ENCODE peak calls at places on chromosomes 6 and 20, in four cellular contexts. W, J, U and E are unnamed samples. For H3K4me1, the result is how much of the 10 kb centered on the place peaks cover.

GRCh38 chr6:145875496-145876244 is 61.1 kb upstream of the FBXO30 start:
- DNase-seq in W (no peak), J (no peak), U (no peak), E (no peak)

GRCh38 chr20:57682184-57683038 is 27.4 kb downstream of the PMEPA1 start:
- DNase-seq in W (peak), J (no peak), U (peak), E (no peak)

GRCh38 chr6:96942676-96943075 is 18.1 kb downstream of the KLHL32 start:
- DNase-seq in W (no peak), J (no peak), U (no peak), E (no peak)

GRCh38 chr6:54071941-54072340 is 39.3 kb upstream of the MLIP start:
- DNase-seq in W (no peak), J (no peak), U (no peak), E (no peak)

GRCh38 chr20:58621906-58622548 is 29.1 kb upstream of the STX16 start:
- DNase-seq in W (no peak), J (no peak), U (no peak), E (no peak)

GRCh38 chr6:37096025-37096424 is 73.9 kb upstream of the PIM1 start:
- DNase-seq in W (no peak), J (no peak), U (no peak), E (no peak)

GRCh38 chr6:36546664-36546957 is 668 bp downstream of the STK38 start:
- DNase-seq in W (no peak), J (no peak), U (no peak), E (no peak)

GRCh38 chr6:133314951-133315350 is 73.8 kb downstream of the EYA4 start:
- DNase-seq in W (no peak), J (no peak), U (no peak), E (no peak)

GRCh38 chr6:163334264-163334663 is 80.3 kb upstream of the QKI start:
- DNase-seq in W (peak), J (no peak), U (no peak), E (no peak)

GRCh38 chr6:113120214-113120576 is 737.0 kb upstream of the MARCKS start:
- DNase-seq in W (no peak), J (no peak), U (no peak), E (no peak)

GRCh38 chr6:162940426-162940825 is 212.7 kb downstream of the PACRG start:
- DNase-seq in W (no peak), J (no peak), U (no peak), E (no peak)

GRCh38 chr6:10418862-10419748 is 4.2 kb upstream of the TFAP2A start:
- DNase-seq in W (no peak), J (no peak), U (no peak), E (no peak)

GRCh38 chr6:48074368-48074767 is 36.6 kb downstream of the PTCHD4 start:
- DNase-seq in W (no peak), J (no peak), U (no peak), E (no peak)

GRCh38 chr20:49037962-49038387 is 8.1 kb upstream of the CSE1L start:
- DNase-seq in W (no peak), J (no peak), U (no peak), E (no peak)

GRCh38 chr6:158787395-158787794 is 31.8 kb downstream of the EZR start:
- DNase-seq in W (no peak), J (no peak), U (peak), E (no peak)

GRCh38 chr20:1856419-1856818 is 38.8 kb upstream of the SIRPA start:
- DNase-seq in W (no peak), J (no peak), U (no peak), E (no peak)

GRCh38 chr6:62390413-62390812 is 104.4 kb upstream of the KHDRBS2 start:
- DNase-seq in W (no peak), J (no peak), U (no peak), E (no peak)

GRCh38 chr6:45855642-45856408 is 159.8 kb downstream of the CLIC5 start:
- DNase-seq in W (no peak), J (no peak), U (no peak), E (no peak)

GRCh38 chr6:160678744-160679401 is 14.8 kb upstream of the LPA start:
- DNase-seq in W (no peak), J (no peak), U (no peak), E (no peak)

GRCh38 chr6:160678230-160678629 is 14.2 kb upstream of the LPA start:
- DNase-seq in W (no peak), J (no peak), U (no peak), E (no peak)

GRCh38 chr6:160679402-160679769 is 15.3 kb upstream of the LPA start:
- DNase-seq in W (no peak), J (no peak), U (no peak), E (no peak)
- TF ChIP-seq CTCF in W (peak), J (no peak), U (no peak), E (no peak)

DNA sequence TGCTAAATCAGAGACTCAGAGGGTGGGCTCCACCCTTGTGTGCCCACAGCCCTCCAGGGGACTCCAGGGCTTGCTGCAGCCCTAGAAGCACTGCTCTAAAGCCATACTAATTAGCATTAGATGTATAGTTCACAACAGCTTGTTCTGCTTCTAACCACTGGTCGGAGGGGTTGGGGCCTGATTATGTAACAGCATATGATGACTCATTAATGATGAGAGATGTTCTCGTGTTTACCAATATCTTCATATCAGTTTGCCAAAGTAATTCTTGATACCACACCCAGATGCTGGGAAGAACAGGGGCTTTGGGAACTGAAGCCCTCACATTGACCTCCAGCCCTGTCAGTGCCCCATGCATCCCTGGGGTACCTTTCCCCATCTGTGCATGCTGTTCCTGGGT is 104.1 kb upstream of the FOXA2 start:
- DNase-seq in W (no peak), J (no peak), U (no peak), E (no peak)
- H3K4me1 ChIP-seq in W (under half), J (under half), U (under half), E (under half)

GRCh38 chr6:29553268-29554057 is 6.1 kb downstream of the UBD start:
- DNase-seq in W (peak), J (peak), U (peak), E (no peak)
- TF ChIP-seq CTCF in W (peak), J (peak), U (no peak), E (no peak)

GRCh38 chr6:108744996-108745395 is 103.2 kb upstream of the ARMC2 start:
- DNase-seq in W (no peak), J (no peak), U (no peak), E (no peak)

GRCh38 chr6:108744244-108744972 is 103.8 kb upstream of the ARMC2 start:
- DNase-seq in W (no peak), J (no peak), U (no peak), E (no peak)

GRCh38 chr6:108746841-108747575 is 101.2 kb upstream of the ARMC2 start:
- DNase-seq in W (peak), J (no peak), U (no peak), E (no peak)

GRCh38 chr6:108746411-108746810 is 101.8 kb upstream of the ARMC2 start:
- DNase-seq in W (no peak), J (no peak), U (peak), E (no peak)

GRCh38 chr6:108745664-108746336 is 102.4 kb upstream of the ARMC2 start:
- DNase-seq in W (no peak), J (no peak), U (no peak), E (no peak)
- H3K4me1 ChIP-seq in W (under half), J (under half), U (under half), E (under half)

DNA sequence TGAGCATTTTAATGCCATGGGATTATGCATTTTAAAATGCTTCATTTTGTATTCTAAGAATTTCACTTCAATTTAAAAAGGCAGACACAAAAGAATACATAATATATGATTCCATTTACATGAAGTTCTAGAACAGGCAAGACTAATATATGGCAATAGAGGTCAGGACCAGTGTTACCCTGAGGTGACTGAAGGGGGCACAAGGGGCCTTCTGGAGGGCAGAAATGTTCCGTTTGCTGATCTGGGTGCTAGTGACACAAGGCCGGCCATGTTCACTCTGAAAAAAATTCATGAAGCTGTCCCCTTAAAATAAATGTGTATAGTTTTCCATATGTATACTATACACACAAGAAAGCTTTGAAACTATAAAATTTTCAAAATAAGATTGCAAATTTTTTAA is 28.5 kb downstream of the TASP1 start:
- DNase-seq in W (no peak), J (no peak), U (no peak), E (no peak)
- TF ChIP-seq CTCF in W (peak), J (no peak), U (no peak), E (peak)

GRCh38 chr6:167644404-167645132 is 182.1 kb upstream of the AFDN start:
- DNase-seq in W (no peak), J (no peak), U (no peak), E (no peak)
- H3K4me1 ChIP-seq in W (under half), J (under half), U (under half), E (under half)

GRCh38 chr20:18287546-18287914 is 797 bp upstream of the ZNF133 start:
- DNase-seq in W (no peak), J (no peak), U (no peak), E (no peak)

GRCh38 chr20:18284805-18285533 is 3.4 kb upstream of the ZNF133 start:
- DNase-seq in W (no peak), J (no peak), U (no peak), E (no peak)

GRCh38 chr20:18288748-18289705 is 700 bp downstream of the ZNF133 start:
- DNase-seq in W (no peak), J (peak), U (no peak), E (no peak)

DNA sequence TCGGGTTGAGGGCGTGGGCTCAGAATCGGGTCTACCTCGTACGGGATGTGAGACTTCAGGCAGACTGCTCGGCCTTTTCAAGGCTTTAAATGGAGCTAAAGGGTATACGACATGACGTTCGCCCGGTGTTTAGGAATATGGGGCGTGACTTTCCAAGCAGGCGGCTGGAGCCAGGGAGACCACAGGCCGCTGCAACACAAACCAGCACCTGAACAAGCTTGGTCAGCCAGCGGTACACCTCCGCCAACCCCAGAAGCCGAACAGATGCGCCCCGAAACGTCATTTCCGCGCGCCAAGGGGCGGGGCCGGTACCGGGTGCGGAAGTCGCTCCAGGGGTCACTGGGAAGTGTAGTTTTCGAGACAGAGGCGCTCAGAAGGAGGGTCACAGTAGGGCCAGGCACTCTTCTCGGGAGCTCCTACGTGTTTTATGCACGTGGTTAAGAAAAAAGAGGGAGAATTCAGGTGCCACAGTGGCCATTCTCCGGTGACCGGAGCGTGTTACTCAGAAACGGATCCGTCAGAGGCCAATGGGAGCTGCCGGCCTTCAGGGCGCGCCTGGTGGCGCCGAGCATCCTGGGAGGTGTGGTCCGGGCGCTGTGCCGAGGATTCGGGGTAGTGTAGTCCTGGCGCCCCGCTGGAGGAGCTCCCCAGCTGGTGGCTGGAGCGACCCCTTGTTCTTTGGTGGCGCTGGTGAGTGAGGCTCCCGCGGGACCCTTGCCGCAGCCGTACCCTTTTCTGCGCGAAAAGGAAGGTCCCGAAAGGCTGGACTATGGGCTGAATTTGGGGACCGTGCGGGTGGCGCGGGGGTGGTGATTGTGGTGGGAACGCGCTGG is at the start of gene ZNF133:
- DNase-seq in W (peak), J (peak), U (peak), E (peak)
- TF ChIP-seq CTCF in W (no peak), J (no peak), U (no peak), E (no peak)

DNA sequence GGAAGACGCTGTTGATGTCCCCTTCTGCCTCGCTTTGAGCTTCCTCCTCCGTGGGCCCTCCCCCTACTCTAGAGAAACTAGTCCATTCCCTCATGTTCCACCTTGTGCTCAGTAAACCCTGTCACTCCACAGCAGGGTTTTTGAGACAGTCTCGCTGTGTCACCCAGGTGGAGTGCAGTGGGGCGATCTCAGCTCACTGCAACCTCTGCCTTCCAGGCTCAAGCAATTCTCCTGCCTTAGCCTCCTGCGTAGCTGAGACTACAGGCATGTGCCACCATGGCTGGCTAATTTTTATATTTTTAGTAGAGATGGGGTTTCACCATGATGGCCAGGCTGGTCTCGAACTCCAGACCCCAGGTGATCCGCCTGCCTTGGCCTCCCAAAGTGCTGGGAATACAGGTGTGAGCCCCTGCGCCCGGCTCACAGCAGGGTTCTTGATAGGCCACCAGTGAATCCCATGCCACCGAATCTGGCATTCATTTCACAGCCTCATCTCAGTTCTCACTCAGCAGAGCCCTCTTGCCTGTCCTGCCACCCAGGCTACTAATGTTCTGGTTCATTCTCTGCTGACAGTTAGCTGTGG is 36.0 kb downstream of the PANK2 start:
- DNase-seq in W (no peak), J (no peak), U (no peak), E (no peak)
- H3K4me1 ChIP-seq in W (under half), J (under half), U (under half), E (under half)

GRCh38 chr6:20875369-20875963 is 341.2 kb downstream of the CDKAL1 start:
- DNase-seq in W (no peak), J (no peak), U (no peak), E (no peak)
- TF ChIP-seq CTCF in W (no peak), J (peak), U (no peak), E (no peak)